ENCODE peak calls at places on chromosomes 13 and 19, in eight cellular contexts. R is NCI-H2029; N is activated T-cell treated with anti-CD3 and anti-CD28 coated beads, Interleukin-2, amount 50 U/mL, for 4 hours; S is stimulated activated CD4-positive, alpha-beta T cell treated with anti-CD3 and anti-CD28 coated beads, Interleukin-15, amount 100 ng/mL, for 1 hour; Z is activated CD4-positive, alpha-beta T cell treated with anti-CD3 and anti-CD28 coated beads, Interleukin-2, amount 50 U/mL, for 48 hours; G is GM06990; X is astrocyte of the cerebellum; U is SK-N-DZ. L is an unnamed sample.

GRCh38 chr19:16298334-16298733 is 26.3 kb upstream of the KLF2 start:
- DNase-seq in R (no peak), N (no peak), S (no peak), Z (no peak), G (no peak), X (no peak), U (no peak), L (no peak)

GRCh38 chr19:2869618-2870017 is 2.5 kb downstream of the ZNF556 start:
- DNase-seq in R (no peak), N (no peak), S (no peak), Z (no peak), G (no peak), X (no peak), U (no peak), L (no peak)

GRCh38 chr13:112454648-112455334 is 78.6 kb downstream of the SPACA7 start:
- DNase-seq in R (no peak), N (no peak), S (no peak), Z (no peak), G (no peak), X (no peak), U (no peak), L (no peak)

GRCh38 chr13:30234763-30235162 is 72.6 kb downstream of the KATNAL1 start:
- DNase-seq in R (no peak), N (no peak), S (no peak), Z (no peak), G (no peak), X (peak; percentile 20), U (no peak), L (no peak)

GRCh38 chr13:45113809-45114208 is 6.5 kb upstream of the GTF2F2 start:
- DNase-seq in R (no peak), N (no peak), S (no peak), Z (no peak), G (no peak), X (no peak), U (no peak), L (no peak)

GRCh38 chr13:22926176-22927007 is 254.4 kb upstream of the SGCG start:
- DNase-seq in R (no peak), N (no peak), S (no peak), Z (no peak), G (peak; percentile 22), X (no peak), U (no peak), L (no peak)

GRCh38 chr19:45050036-45050435 is 11.2 kb downstream of the CLASRP start:
- DNase-seq in R (no peak), N (no peak), S (no peak), Z (no peak), G (no peak), X (no peak), U (no peak), L (no peak)

GRCh38 chr19:21474671-21475181 is 30.7 kb upstream of the ZNF429 start:
- DNase-seq in R (peak; percentile 83), N (peak; percentile 53), S (peak; percentile 25), Z (peak; percentile 86), G (peak; percentile 18), X (peak; percentile 5), U (no peak), L (peak; percentile 2)

GRCh38 chr19:10870501-10870954 is 825 bp upstream of the CARM1 start:
- DNase-seq in R (no peak), N (no peak), S (no peak), Z (no peak), G (no peak), X (no peak), U (no peak), L (no peak)

GRCh38 chr13:50208826-50209335 is 193.6 kb downstream of the KCNRG start:
- DNase-seq in R (no peak), N (no peak), S (no peak), Z (no peak), G (peak; percentile 5), X (peak; percentile 82), U (peak; percentile 64), L (peak; percentile 44)

L was measured in AG04450.